ENCODE peak calls at places on chromosome 11, in five cellular contexts. F, M, U, Y and C are unnamed samples.

GRCh38 chr11:111299111-111300026 is 1.0 kb downstream of the POU2AF3 start:
- DNase-seq in M (peak), F (peak), Y (peak), U (no peak), C (no peak)

GRCh38 chr11:70423523-70424505 is 25.5 kb downstream of the CTTN start:
- DNase-seq in M (no peak), F (no peak), U (peak), Y (peak), C (no peak)

GRCh38 chr11:122756417-122756816 is 81.9 kb upstream of the CRTAM start:
- DNase-seq in M (no peak), U (no peak), F (no peak), Y (no peak), C (no peak)

GRCh38 chr11:61777234-61778090 is 14.9 kb downstream of the TMEM258 start:
- DNase-seq in F (no peak), U (no peak), Y (no peak), M (peak), C (no peak)

GRCh38 chr11:19922689-19923035 is 210.0 kb downstream of the NAV2 start:
- DNase-seq in F (no peak), M (no peak), Y (no peak), U (no peak), C (no peak)

GRCh38 chr11:131692961-131693360 is 322.5 kb downstream of the NTM start:
- DNase-seq in Y (no peak), U (no peak), F (no peak), M (no peak), C (no peak)

GRCh38 chr11:12683857-12684256 is 9.6 kb downstream of the TEAD1 start:
- DNase-seq in Y (no peak), F (no peak), U (no peak), M (no peak), C (no peak)

GRCh38 chr11:7871056-7871455 is 60.0 kb downstream of the OR10A6 start:
- DNase-seq in U (no peak), Y (no peak), F (no peak), M (no peak), C (no peak)

GRCh38 chr11:2928605-2929510 is at the start of gene PHLDA2:
- DNase-seq in M (peak), F (no peak), Y (no peak), U (no peak), C (peak)

GRCh38 chr11:57150454-57150917 is 31.3 kb upstream of the LRRC55 start:
- DNase-seq in Y (no peak), F (no peak), U (no peak), M (no peak), C (no peak)

GRCh38 chr11:63510360-63511130 is 4.7 kb downstream of the LGALS12 start:
- DNase-seq in U (no peak), Y (no peak), M (no peak), F (no peak), C (no peak)

GRCh38 chr11:65291613-65292012 is 23.1 kb upstream of the CDC42EP2 start:
- DNase-seq in F (no peak), M (no peak), U (no peak), Y (peak), C (no peak)

GRCh38 chr11:11263238-11264030 is 89.6 kb downstream of the CSNK2A3 start:
- DNase-seq in M (no peak), F (no peak), U (no peak), Y (no peak), C (no peak)

GRCh38 chr11:131284041-131284440 is 86.4 kb upstream of the NTM start:
- DNase-seq in Y (no peak), F (no peak), M (no peak), U (no peak), C (no peak)

GRCh38 chr11:45170484-45170883 is 24.0 kb downstream of the PRDM11 start:
- DNase-seq in Y (no peak), F (no peak), U (no peak), M (no peak), C (no peak)

GRCh38 chr11:1890856-1891830 is 552 bp downstream of the PRR33 start:
- DNase-seq in F (no peak), U (no peak), Y (no peak), M (no peak), C (no peak)

GRCh38 chr11:119210035-119210434 is 3.9 kb downstream of the CBL start:
- DNase-seq in M (no peak), F (no peak), Y (no peak), U (no peak), C (no peak)

GRCh38 chr11:123584186-123584585 is 70.2 kb downstream of the SCN3B start:
- DNase-seq in F (no peak), M (no peak), U (no peak), Y (no peak), C (no peak)

GRCh38 chr11:5536482-5536881 is 11.9 kb downstream of the OR52H1 start:
- DNase-seq in Y (no peak), M (no peak), F (no peak), U (no peak), C (no peak)

GRCh38 chr11:29306527-29306926 is 710.3 kb downstream of the KCNA4 start:
- DNase-seq in M (no peak), F (no peak), Y (no peak), U (no peak), C (no peak)

GRCh38 chr11:110147965-110148709 is 54.9 kb downstream of the ZC3H12C start:
- DNase-seq in Y (no peak), F (no peak), M (no peak), U (no peak), C (no peak)

GRCh38 chr11:43268161-43268560 is 43.6 kb upstream of the API5 start:
- DNase-seq in F (no peak), U (no peak), M (no peak), Y (no peak), C (no peak)

GRCh38 chr11:1178906-1179305 is 21.2 kb downstream of the MUC5AC start:
- DNase-seq in F (no peak), M (no peak), U (no peak), Y (no peak), C (no peak)

GRCh38 chr11:75330279-75330678 is 21.2 kb downstream of the ARRB1 start:
- DNase-seq in F (no peak), M (no peak), Y (no peak), U (no peak), C (no peak)

GRCh38 chr11:109972939-109973338 is 120.3 kb upstream of the ZC3H12C start:
- DNase-seq in U (no peak), M (no peak), F (no peak), Y (no peak), C (no peak)

GRCh38 chr11:102528618-102529017 is 1.9 kb downstream of the MMP7 start:
- DNase-seq in M (no peak), U (no peak), Y (no peak), F (no peak), C (no peak)
- TF ChIP-seq SUZ12 in M (no peak), U (no peak), Y (no peak), F (no peak), C (no peak)

DNA sequence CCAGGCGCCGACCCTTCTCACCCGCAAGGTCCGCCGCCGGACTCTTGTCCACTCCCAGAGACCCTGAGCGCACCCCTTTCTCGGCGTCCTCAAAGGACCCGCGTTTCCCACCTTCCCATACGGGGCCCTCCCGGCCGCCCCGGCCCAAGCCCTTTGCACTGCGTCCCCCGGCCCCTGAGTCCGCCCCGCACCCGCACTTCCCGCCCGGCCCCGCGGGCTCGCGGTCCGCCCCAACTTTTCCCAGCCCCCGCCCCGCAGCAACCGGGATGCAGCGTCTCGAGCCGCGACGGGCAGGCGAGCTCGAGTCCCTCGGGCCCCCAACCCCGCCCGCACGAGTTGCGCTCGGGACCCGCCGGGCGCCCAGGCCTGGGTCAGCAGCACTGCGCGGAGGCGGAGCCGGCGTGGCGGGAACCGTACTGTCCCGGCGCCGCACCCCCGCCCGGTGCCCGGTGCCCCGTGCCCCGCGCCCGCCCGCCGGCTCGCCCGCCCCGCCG is 391 bp downstream of the SMCO4 start:
- DNase-seq in Y (no peak), U (no peak), M (peak), F (peak), C (peak)
- TF ChIP-seq SUZ12 in Y (no peak), U (no peak), M (no peak), F (no peak), C (no peak)

GRCh38 chr11:126161146-126161458 is 50.3 kb downstream of the RPUSD4 start:
- DNase-seq in F (no peak), U (no peak), M (no peak), Y (no peak), C (no peak)

GRCh38 chr11:126157326-126158030 is 54.0 kb downstream of the RPUSD4 start:
- DNase-seq in M (no peak), U (no peak), F (no peak), Y (no peak), C (no peak)

GRCh38 chr11:126160345-126161145 is 50.9 kb downstream of the RPUSD4 start:
- DNase-seq in F (no peak), Y (no peak), M (no peak), U (no peak), C (no peak)

GRCh38 chr11:126158054-126158791 is 53.2 kb downstream of the RPUSD4 start:
- DNase-seq in U (no peak), M (no peak), F (no peak), Y (peak), C (no peak)

GRCh38 chr11:126159719-126160344 is 51.6 kb downstream of the RPUSD4 start:
- DNase-seq in U (no peak), F (peak), M (peak), Y (no peak), C (peak)
- TF ChIP-seq SUZ12 in U (no peak), F (no peak), M (no peak), Y (no peak), C (no peak)

GRCh38 chr11:86050310-86050709 is 18.6 kb downstream of the PICALM start:
- DNase-seq in F (no peak), U (no peak), M (no peak), Y (no peak), C (no peak)

GRCh38 chr11:86041975-86042378 is 26.9 kb downstream of the PICALM start:
- DNase-seq in M (peak), Y (peak), F (peak), U (peak), C (peak)

GRCh38 chr11:86046111-86046510 is 22.8 kb downstream of the PICALM start:
- DNase-seq in M (no peak), U (no peak), F (no peak), Y (no peak), C (no peak)

GRCh38 chr11:86043765-86044534 is 24.9 kb downstream of the PICALM start:
- DNase-seq in F (no peak), Y (no peak), M (no peak), U (no peak), C (no peak)

DNA sequence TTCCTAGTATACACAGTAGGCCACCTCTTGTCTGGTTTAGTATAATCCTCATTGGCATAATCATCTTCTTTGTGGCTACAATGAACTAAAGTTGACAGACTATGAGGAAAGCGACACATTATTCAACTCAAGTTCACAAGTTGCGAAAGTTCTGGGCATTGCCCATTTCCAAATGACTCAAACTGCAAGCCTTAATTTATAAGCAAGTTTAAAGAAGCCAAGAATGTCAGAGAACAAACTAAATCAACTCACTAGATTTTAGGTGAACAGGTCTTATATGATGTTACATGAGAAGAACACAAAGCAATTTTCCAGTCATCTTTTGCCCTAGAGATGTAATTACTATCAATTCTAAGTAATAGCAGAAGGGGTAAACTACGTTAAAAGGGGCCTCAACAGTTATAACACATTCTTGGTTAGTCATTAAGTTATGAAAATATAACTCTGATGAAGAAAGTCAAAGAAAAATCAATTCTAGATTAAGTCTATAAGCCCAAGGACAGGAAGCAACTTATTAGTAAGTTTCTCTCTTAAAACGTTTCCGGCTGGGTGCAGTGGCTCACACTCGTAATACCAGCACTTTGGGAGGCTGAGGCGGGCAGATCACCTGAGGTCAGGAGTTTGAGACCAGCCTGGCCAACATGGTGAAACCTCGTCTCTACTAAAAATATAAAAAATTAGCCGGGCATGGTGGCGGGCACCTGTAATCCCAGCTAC is 21.5 kb downstream of the PICALM start:
- DNase-seq in M (no peak), U (no peak), Y (no peak), F (no peak), C (no peak)
- TF ChIP-seq SUZ12 in M (no peak), U (no peak), Y (no peak), F (no peak), C (no peak)

GRCh38 chr11:86193297-86194095 is 51.1 kb upstream of the EED start:
- DNase-seq in M (peak), F (peak), U (peak), Y (peak), C (peak)
- TF ChIP-seq SUZ12 in M (no peak), F (no peak), U (no peak), Y (no peak), C (no peak)

GRCh38 chr11:72524711-72525110 is 90.4 kb upstream of the CLPB start:
- DNase-seq in U (no peak), M (no peak), Y (no peak), F (no peak), C (no peak)

GRCh38 chr11:72522186-72522585 is 87.9 kb upstream of the CLPB start:
- DNase-seq in F (no peak), Y (no peak), M (no peak), U (no peak), C (no peak)

GRCh38 chr11:72528121-72528520 is 93.8 kb upstream of the CLPB start:
- DNase-seq in F (no peak), M (no peak), U (no peak), Y (no peak), C (no peak)

GRCh38 chr11:72523991-72524390 is 89.7 kb upstream of the CLPB start:
- DNase-seq in M (no peak), Y (no peak), F (no peak), U (no peak), C (no peak)

GRCh38 chr11:72525466-72525865 is 91.1 kb upstream of the CLPB start:
- DNase-seq in U (no peak), Y (no peak), M (no peak), F (no peak), C (no peak)
- TF ChIP-seq SUZ12 in U (no peak), Y (no peak), M (no peak), F (no peak), C (no peak)

DNA sequence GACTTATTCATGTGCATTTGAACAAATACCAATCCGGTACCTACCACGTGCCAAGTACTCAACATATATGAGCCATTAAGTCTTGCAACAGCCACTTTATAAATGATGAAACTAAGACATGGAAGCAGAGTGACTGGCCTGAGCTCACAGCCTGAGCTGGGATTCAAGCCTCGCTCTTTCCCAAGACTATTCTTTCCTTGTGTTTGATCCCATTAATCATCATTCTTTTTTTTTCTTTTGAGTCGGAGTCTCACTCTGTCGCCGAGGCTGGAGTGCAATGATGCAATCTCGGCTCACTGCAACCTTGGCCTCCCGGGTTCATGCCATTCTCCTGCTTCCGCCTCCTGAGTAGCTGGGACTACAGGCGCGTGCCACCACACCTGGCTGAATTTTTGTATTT is 119.3 kb downstream of the ABTB2 start:
- DNase-seq in M (no peak), Y (no peak), F (no peak), U (no peak), C (no peak)
- TF ChIP-seq SUZ12 in M (no peak), Y (no peak), F (no peak), U (no peak), C (no peak)

GRCh38 chr11:15886866-15887265 is 469.5 kb downstream of the SOX6 start:
- DNase-seq in F (no peak), U (no peak), Y (no peak), M (no peak), C (no peak)

GRCh38 chr11:15883349-15883961 is 472.9 kb downstream of the SOX6 start:
- DNase-seq in F (no peak), M (no peak), Y (no peak), U (no peak), C (no peak)

GRCh38 chr11:15884131-15884530 is 472.2 kb downstream of the SOX6 start:
- DNase-seq in F (no peak), U (no peak), Y (no peak), M (no peak), C (no peak)

GRCh38 chr11:15885913-15886698 is 470.2 kb downstream of the SOX6 start:
- DNase-seq in F (no peak), U (no peak), Y (no peak), M (no peak), C (no peak)

GRCh38 chr11:15884792-15885540 is 471.4 kb downstream of the SOX6 start:
- DNase-seq in U (no peak), F (no peak), Y (no peak), M (no peak), C (no peak)
- TF ChIP-seq SUZ12 in U (no peak), F (no peak), Y (no peak), M (no peak), C (no peak)

GRCh38 chr11:79094601-79095000 is 346.2 kb downstream of the TENM4 start:
- DNase-seq in F (no peak), Y (no peak), U (no peak), M (no peak), C (no peak)

GRCh38 chr11:79097279-79097875 is 343.5 kb downstream of the TENM4 start:
- DNase-seq in M (no peak), Y (no peak), U (no peak), F (no peak), C (no peak)

GRCh38 chr11:79095424-79095823 is 345.4 kb downstream of the TENM4 start:
- DNase-seq in M (no peak), U (no peak), Y (no peak), F (no peak), C (no peak)

GRCh38 chr11:79100093-79100704 is 340.6 kb downstream of the TENM4 start:
- DNase-seq in F (no peak), U (no peak), Y (peak), M (peak), C (peak)

DNA sequence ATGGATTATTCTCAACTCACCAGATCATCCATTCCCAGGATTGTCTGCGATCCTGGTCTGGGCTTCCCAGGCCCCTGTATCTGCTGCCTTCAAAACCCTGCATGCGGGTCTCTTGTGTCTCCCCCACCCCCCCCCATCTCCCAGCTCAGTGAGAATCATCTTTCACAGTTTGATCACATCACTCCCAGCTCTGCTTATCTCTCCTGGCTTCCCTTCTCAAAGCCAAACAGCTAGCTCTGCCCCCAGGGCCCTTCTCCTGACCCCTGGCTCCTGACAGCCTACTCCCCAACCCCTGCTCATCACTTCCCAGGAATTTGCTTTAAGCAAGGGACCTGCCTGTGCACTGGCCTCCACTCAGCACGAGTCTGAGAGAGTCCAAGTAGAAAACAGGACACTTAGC is 342.7 kb downstream of the TENM4 start:
- DNase-seq in U (no peak), M (no peak), Y (no peak), F (no peak), C (no peak)
- TF ChIP-seq SUZ12 in U (no peak), M (no peak), Y (no peak), F (no peak), C (no peak)